ENCODE peak calls at places on chromosome 5, in four cellular contexts. T, U, S and K are unnamed samples.

GRCh38 chr5:997001-997474 is 11.6 kb upstream of the NKD2 start:
- DNase-seq in T (no peak), S (no peak), U (no peak), K (no peak)

GRCh38 chr5:119378075-119378699 is 22.4 kb downstream of the TNFAIP8 start:
- DNase-seq in U (no peak), S (no peak), T (no peak), K (no peak)

GRCh38 chr5:175700991-175701390 is 43.1 kb downstream of the HRH2 start:
- DNase-seq in T (peak), S (no peak), U (no peak), K (peak)

GRCh38 chr5:38831909-38832308 is 13.9 kb upstream of the OSMR start:
- DNase-seq in U (no peak), T (peak), S (no peak), K (peak)

GRCh38 chr5:96433066-96433447 is at the start of gene PCSK1:
- DNase-seq in T (peak), U (no peak), S (no peak), K (peak)

GRCh38 chr5:64628901-64629300 is 61.4 kb upstream of the SHISAL2B start:
- DNase-seq in U (no peak), T (no peak), S (no peak), K (no peak)

GRCh38 chr5:169094586-169095409 is 206.1 kb downstream of the SLIT3 start:
- DNase-seq in S (no peak), T (no peak), U (no peak), K (no peak)

GRCh38 chr5:111782171-111782570 is 25.2 kb upstream of the NREP start:
- DNase-seq in T (no peak), S (no peak), U (no peak), K (no peak)

GRCh38 chr5:10333154-10334006 is 20.1 kb upstream of the MARCHF6 start:
- DNase-seq in T (no peak), S (no peak), U (peak), K (peak)